ENCODE peak calls at places on chromosomes 4 and X, in five cellular contexts. E is effector memory CD4-positive, alpha-beta T cell; J is cardiac muscle cell; S is fibroblast of the aortic adventitia; V is coronary artery. G is an unnamed sample.

GRCh38 chrX:24113161-24113560 is 36.4 kb upstream of the ZFX start:
- DNase-seq in J (no peak), V (no peak), S (peak), E (no peak), G (no peak)

GRCh38 chr4:99404595-99405287 is 30.4 kb downstream of the ADH7 start:
- DNase-seq in E (no peak), V (no peak), J (no peak), S (peak), G (no peak)

GRCh38 chr4:184427687-184428086 is 46.7 kb downstream of the IRF2 start:
- DNase-seq in S (peak), V (no peak), E (no peak), J (no peak), G (no peak)

GRCh38 chr4:180766903-180767302 is 1476.3 kb upstream of the TENM3 start:
- DNase-seq in S (no peak), V (no peak), E (no peak), J (no peak), G (no peak)

GRCh38 chr4:1871471-1872021 is 353 bp downstream of the NSD2 start:
- DNase-seq in E (no peak), J (no peak), S (no peak), V (no peak), G (no peak)

GRCh38 chrX:140507223-140507981 is 2.5 kb upstream of the SOX3 start:
- DNase-seq in E (no peak), J (no peak), V (no peak), S (no peak), G (no peak)

GRCh38 chr4:1775731-1776500 is 17.2 kb upstream of the FGFR3 start:
- DNase-seq in V (no peak), J (no peak), S (no peak), E (no peak), G (no peak)

GRCh38 chr4:163810757-163811156 is 316.3 kb downstream of the TMA16 start:
- DNase-seq in E (no peak), V (no peak), J (no peak), S (no peak), G (no peak)

GRCh38 chr4:153409412-153409811 is 56.7 kb upstream of the TMEM131L start:
- DNase-seq in E (no peak), V (no peak), S (peak), J (no peak), G (no peak)

GRCh38 chr4:48862661-48863060 is 31.8 kb downstream of the OCIAD1 start:
- DNase-seq in J (no peak), E (no peak), S (no peak), V (no peak), G (no peak)

GRCh38 chr4:4386736-4387392 is at the start of gene NSG1:
- DNase-seq in J (peak), S (peak), E (no peak), V (no peak), G (no peak)

GRCh38 chr4:10102981-10103330 is 13.6 kb downstream of the WDR1 start:
- DNase-seq in S (no peak), E (no peak), J (no peak), V (no peak), G (no peak)

GRCh38 chrX:111349098-111349497 is 62.9 kb downstream of the DCX start:
- DNase-seq in S (no peak), E (no peak), V (no peak), J (no peak), G (no peak)

GRCh38 chr4:15837591-15837990 is 59.5 kb downstream of the CD38 start:
- DNase-seq in S (no peak), V (no peak), E (no peak), J (no peak), G (no peak)

GRCh38 chrX:148120151-148120550 is 139.0 kb downstream of the FMR1NB start:
- DNase-seq in V (no peak), J (no peak), S (no peak), E (no peak), G (no peak)

GRCh38 chrX:108165349-108166111 is 74.0 kb downstream of the ATG4A start:
- DNase-seq in E (no peak), V (no peak), J (peak), S (peak), G (no peak)

GRCh38 chrX:124242160-124242559 is 90.3 kb upstream of the TEX13D start:
- DNase-seq in J (no peak), S (no peak), E (no peak), V (no peak), G (no peak)

GRCh38 chr4:143616771-143617170 is 83.7 kb downstream of the FREM3 start:
- DNase-seq in S (peak), V (no peak), E (no peak), J (no peak), G (peak)

GRCh38 chr4:40180356-40180755 is 16.5 kb upstream of the RHOH start:
- DNase-seq in V (no peak), S (peak), J (no peak), E (no peak), G (no peak)
- H3K4me3 ChIP-seq in V (no peak), S (no peak), J (no peak), E (no peak), G (no peak)

GRCh38 chrX:19866626-19867410 is 20.6 kb downstream of the SH3KBP1 start:
- DNase-seq in V (no peak), J (no peak), E (no peak), S (no peak), G (no peak)
- H3K4me3 ChIP-seq in V (no peak), J (no peak), E (no peak), S (no peak), G (no peak)

DNA sequence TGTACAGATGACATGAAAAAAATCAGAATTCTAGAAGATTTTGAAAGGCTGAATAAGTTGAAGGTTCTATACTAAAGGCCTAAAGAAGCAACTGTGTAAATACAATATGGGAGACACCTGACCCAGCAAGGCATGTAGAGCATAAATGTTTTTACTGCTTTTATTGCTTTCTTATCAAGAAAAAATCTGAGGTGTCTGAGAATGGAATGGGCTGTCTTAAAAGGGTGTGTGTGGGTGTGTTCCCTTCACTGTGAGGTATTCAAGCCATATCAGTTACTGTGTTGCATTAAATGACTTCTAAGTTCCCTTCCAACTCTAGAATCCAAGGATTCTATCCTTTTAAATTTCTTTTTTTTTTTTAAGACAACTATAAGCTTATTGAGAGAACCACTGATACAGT is 15.8 kb downstream of the ATP8A1 start:
- DNase-seq in S (no peak), V (no peak), J (no peak), E (no peak), G (no peak)
- H3K4me3 ChIP-seq in S (no peak), V (no peak), J (no peak), E (no peak), G (no peak)

DNA sequence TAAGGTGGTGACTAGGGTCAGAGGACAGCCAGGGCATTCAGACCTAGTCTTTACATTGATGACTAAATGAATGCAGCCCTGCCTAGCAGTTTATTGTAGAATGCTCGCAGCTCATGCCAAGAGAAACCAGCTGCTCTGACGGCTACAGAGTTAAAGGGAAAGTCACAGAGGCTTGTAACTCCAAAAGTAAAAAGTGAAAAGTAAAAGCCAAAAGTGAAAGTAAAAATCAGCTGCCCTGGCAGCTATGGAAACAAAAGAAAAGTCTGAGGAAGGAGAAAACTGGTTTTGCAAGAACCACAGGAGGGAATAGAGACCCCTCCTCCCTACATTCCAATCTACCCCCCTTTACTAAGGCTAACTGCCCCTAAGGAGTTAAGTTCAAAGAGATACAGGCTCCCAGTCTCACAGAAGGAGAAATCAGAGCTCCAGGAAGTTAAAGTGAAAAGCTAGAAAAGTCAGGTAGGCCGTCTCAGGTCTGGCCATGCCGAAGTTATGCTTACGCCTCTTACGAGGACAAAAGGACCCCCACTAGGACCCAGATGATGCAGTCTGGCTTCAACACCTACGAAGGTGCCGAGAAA is 6.0 kb downstream of the GAGE10 start:
- DNase-seq in E (no peak), S (peak), V (no peak), J (no peak), G (no peak)
- H3K4me3 ChIP-seq in E (peak), S (peak), V (peak), J (no peak), G (no peak)

GRCh38 chr4:174523003-174523693 is 860 bp upstream of the HPGD start:
- DNase-seq in J (peak), V (no peak), S (peak), E (no peak), G (no peak)

GRCh38 chr4:174522183-174523002 is at the start of gene HPGD:
- DNase-seq in S (peak), V (no peak), E (peak), J (peak), G (peak)

GRCh38 chr4:174521800-174522182 is 497 bp downstream of the HPGD start:
- DNase-seq in V (no peak), E (no peak), J (no peak), S (no peak), G (no peak)

GRCh38 chr4:174517502-174517901 is 4.8 kb downstream of the HPGD start:
- DNase-seq in V (no peak), E (no peak), S (no peak), J (no peak), G (no peak)

GRCh38 chr4:174520655-174521054 is 1.6 kb downstream of the HPGD start:
- DNase-seq in E (no peak), V (no peak), S (no peak), J (no peak), G (no peak)
- H3K4me3 ChIP-seq in E (no peak), V (no peak), S (no peak), J (no peak), G (no peak)

DNA sequence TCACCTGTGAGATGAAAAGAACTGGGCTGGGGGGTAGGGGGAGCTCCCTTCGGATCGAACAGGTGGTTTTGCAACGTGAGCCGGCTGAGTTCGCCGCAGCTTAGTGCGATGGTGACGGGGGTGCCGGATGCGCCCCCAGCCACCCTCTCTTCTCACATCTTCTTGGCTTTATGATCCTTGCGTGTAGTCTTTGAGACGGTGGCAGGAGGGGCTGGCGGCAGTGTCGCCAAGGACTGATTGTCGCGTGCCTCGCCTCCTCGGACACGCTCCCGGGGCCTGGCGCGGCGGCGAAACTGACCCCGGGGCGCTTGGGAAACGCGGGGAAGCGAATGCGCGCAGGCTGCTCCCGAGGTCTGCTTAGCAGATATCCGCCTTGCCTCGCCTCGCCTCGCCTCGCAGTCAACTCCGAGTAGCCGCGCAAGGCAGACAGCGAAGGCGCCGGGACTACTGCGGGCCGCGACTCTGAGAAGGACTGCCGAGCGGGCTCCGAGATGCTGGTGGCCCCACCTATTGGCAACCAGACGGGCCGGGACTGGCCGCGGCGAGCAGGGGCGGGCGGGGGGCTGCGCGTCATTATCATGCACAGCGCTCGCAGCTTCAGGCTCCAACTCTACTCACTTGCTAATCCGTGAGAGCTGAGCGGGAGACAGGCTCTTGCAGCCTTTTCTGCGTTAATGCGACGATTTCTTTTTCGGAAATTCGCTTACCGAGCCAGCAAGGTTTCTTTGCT is 1.5 kb downstream of the GRID2 start:
- DNase-seq in E (no peak), S (peak), J (peak), V (peak), G (no peak)
- H3K4me3 ChIP-seq in E (no peak), S (peak), J (peak), V (peak), G (no peak)

G was measured in Jurkat, Clone E6-1.